ENCODE peak calls at places on chromosomes 3 and 15, in five cellular contexts. L, E, U, S and X are unnamed samples.
A peak's percentile ranks its signal among the peaks of the same experiment; 100 is the strongest.

GRCh38 chr3:53166781-53167291 is 5.8 kb downstream of the PRKCD start:
- DNase-seq in L (peak; percentile 46), E (peak; percentile 25), U (peak; percentile 99), S (no peak), X (no peak)

GRCh38 chr15:66497502-66498455 is at the start of gene SNAPC5:
- DNase-seq in L (peak; percentile 96), E (peak; percentile 92), U (peak; percentile 96), S (peak; percentile 87), X (peak; percentile 97)

GRCh38 chr3:159775372-159775961 is 213.2 kb upstream of the IL12A start:
- DNase-seq in L (peak; percentile 91), E (peak; percentile 63), U (no peak), S (no peak), X (no peak)

GRCh38 chr3:73499787-73500186 is 125.0 kb downstream of the PDZRN3 start:
- DNase-seq in L (peak; percentile 38), E (peak; percentile 53), U (no peak), S (peak; percentile 43), X (no peak)

GRCh38 chr15:85477730-85478129 is 97.3 kb downstream of the AKAP13 start:
- DNase-seq in L (peak; percentile 82), E (peak; percentile 83), U (no peak), S (no peak), X (no peak)

GRCh38 chr15:83057660-83058376 is 9.2 kb downstream of the BTBD1 start:
- DNase-seq in L (no peak), E (no peak), U (no peak), S (no peak), X (no peak)

GRCh38 chr3:104629038-104629437 is 737.7 kb upstream of the ALCAM start:
- DNase-seq in L (peak; percentile 83), E (peak; percentile 37), U (peak; percentile 89), S (no peak), X (no peak)

GRCh38 chr3:173140986-173141385 is at the start of gene SPATA16:
- DNase-seq in L (no peak), E (no peak), U (no peak), S (no peak), X (no peak)

GRCh38 chr3:57169106-57169505 is 4.0 kb upstream of the IL17RD start:
- DNase-seq in L (no peak), E (no peak), U (no peak), S (no peak), X (no peak)

GRCh38 chr15:74962671-74963070 is 6.1 kb upstream of the RPP25 start:
- DNase-seq in L (no peak), E (no peak), U (no peak), S (no peak), X (no peak)

GRCh38 chr15:45242289-45242688 is 9.7 kb upstream of the SLC28A2 start:
- DNase-seq in L (peak; percentile 28), E (peak; percentile 14), U (no peak), S (no peak), X (peak; percentile 38)

GRCh38 chr3:149968216-149968615 is 2.5 kb downstream of the PFN2 start:
- DNase-seq in L (peak; percentile 58), E (peak; percentile 22), U (peak; percentile 27), S (no peak), X (no peak)

GRCh38 chr3:119304201-119304713 is 10.1 kb downstream of the ARHGAP31 start:
- DNase-seq in L (peak; percentile 71), E (peak; percentile 82), U (peak; percentile 66), S (no peak), X (no peak)

GRCh38 chr3:47910233-47910632 is 106.0 kb downstream of the MAP4 start:
- DNase-seq in L (no peak), E (no peak), U (no peak), S (no peak), X (no peak)

GRCh38 chr3:87076951-87077350 is 86.0 kb upstream of the VGLL3 start:
- DNase-seq in L (peak; percentile 80), E (peak; percentile 73), U (peak; percentile 44), S (no peak), X (no peak)

GRCh38 chr15:98150531-98150930 is 190.0 kb downstream of the ARRDC4 start:
- DNase-seq in L (no peak), E (no peak), U (no peak), S (no peak), X (no peak)

GRCh38 chr3:128490650-128491070 is 2.3 kb downstream of the GATA2 start:
- DNase-seq in L (no peak), E (no peak), U (peak; percentile 90), S (no peak), X (no peak)

GRCh38 chr15:28875461-28875965 is 10.3 kb upstream of the APBA2 start:
- DNase-seq in L (no peak), E (no peak), U (no peak), S (no peak), X (no peak)

GRCh38 chr3:12898980-12899755 is 57.8 kb upstream of the RPL32 start:
- DNase-seq in L (no peak), E (no peak), U (peak; percentile 60), S (no peak), X (no peak)

GRCh38 chr15:31239409-31239808 is 87.2 kb upstream of the KLF13 start:
- DNase-seq in L (no peak), E (no peak), U (no peak), S (no peak), X (peak; percentile 0)

GRCh38 chr15:71471347-71471746 is 339.0 kb upstream of the NR2E3 start:
- DNase-seq in L (no peak), E (no peak), U (no peak), S (peak; percentile 25), X (peak; percentile 50)

GRCh38 chr15:70044168-70044567 is 53.5 kb downstream of the TLE3 start:
- DNase-seq in L (no peak), E (no peak), U (no peak), S (no peak), X (peak; percentile 8)
- TF ChIP-seq CTCF in L (no peak), E (no peak), U (no peak), S (no peak), X (no peak)

DNA sequence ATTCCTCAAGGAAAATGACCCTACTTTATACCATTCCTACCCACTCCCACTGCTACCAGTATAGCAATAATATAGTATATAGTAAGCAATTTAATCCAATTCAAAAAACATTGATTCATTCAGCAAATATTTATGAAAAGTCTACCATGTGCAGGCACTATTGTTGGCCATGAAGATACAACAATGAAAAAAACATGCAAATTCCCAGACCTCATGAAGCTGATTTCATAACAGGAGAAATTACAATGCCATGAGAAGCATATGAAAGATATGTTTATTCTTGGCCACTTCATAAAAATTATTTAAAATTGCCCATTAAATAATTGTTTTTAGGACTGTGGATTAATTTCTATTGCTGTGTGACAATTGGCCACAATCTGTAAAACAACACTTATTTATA is 315.8 kb upstream of the COL8A1 start:
- DNase-seq in L (no peak), E (no peak), U (no peak), S (no peak), X (no peak)
- TF ChIP-seq CTCF in L (no peak), E (no peak), U (no peak), S (no peak), X (no peak)

DNA sequence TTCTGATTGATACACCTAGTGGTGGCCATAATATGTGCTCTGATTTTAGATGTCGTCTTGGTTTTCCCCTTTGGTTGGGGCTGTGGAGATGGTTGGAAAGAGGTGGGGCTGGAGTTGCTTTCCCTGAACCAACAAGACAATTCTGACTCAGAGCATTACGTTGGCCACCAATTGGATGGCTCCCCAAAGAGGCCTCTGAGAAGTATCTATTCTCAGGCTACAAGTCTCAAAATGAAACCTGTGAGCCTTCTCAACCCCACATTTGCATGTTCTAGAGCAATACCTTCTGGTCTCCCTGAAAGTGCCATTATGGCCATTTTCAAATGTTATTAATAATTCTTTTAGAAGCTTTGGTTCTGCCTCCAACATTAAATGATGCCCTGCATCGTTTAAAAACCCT is 188.4 kb upstream of the WNT5A start:
- DNase-seq in L (no peak), E (no peak), U (no peak), S (peak; percentile 59), X (no peak)
- TF ChIP-seq CTCF in L (no peak), E (no peak), U (no peak), S (no peak), X (no peak)

GRCh38 chr3:151426337-151426648 is 34.6 kb downstream of the IGSF10 start:
- DNase-seq in L (no peak), E (no peak), U (no peak), S (peak; percentile 42), X (no peak)
- TF ChIP-seq CTCF in L (no peak), E (peak; percentile 39), U (peak; percentile 28), S (no peak), X (no peak)

GRCh38 chr3:37833790-37834189 is 27.9 kb upstream of the CTDSPL start:
- DNase-seq in L (no peak), E (no peak), U (no peak), S (no peak), X (no peak)
- TF ChIP-seq CTCF in L (no peak), E (peak; percentile 31), U (peak; percentile 16), S (peak; percentile 10), X (peak; percentile 31)

DNA sequence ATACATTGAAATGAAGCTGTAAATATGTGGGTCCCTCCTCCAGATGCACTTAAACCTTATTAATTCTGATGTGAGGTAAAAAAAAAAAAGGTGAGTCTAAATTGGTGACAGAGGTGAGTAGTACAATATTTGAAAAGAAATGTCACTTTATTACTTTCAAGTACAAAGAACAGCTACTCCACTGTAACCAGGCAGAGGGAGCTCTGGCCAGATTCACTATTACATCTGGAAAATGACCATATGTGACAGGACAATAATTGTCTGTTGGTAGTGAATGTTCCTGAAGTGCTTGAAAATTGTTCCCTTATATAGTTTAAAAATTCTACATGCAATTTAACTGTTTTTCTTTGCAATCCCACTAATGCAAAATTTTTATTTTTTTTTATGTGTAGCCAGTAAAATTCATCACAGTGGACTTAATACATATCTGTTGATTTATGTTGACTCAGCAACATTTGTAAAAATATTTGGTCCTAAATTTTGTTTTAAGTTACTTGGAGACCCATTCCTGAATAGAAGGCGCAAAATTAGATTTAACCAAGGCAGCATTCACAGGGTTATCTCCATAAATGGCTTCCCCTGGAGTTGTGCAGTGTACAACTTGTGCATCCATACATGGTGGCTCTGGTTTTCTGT is 231.9 kb upstream of the TBC1D5 start:
- DNase-seq in L (peak; percentile 14), E (no peak), U (no peak), S (no peak), X (peak; percentile 9)
- TF ChIP-seq CTCF in L (peak; percentile 46), E (peak; percentile 57), U (peak; percentile 29), S (peak; percentile 19), X (peak; percentile 27)